ENCODE peak calls at places on chromosomes 2 and 18, in seven cellular contexts. E is ascending aorta; Q is B cell; W is D341Med; P is activated CD4-positive, alpha-beta T cell treated with anti-CD3 and anti-CD28 coated beads for 48 hours; S is mesendoderm; U is breast epithelium. I is an unnamed sample.

GRCh38 chr18:58937913-58938312 is 73.2 kb downstream of the ZNF532 start:
- DNase-seq in U (no peak), S (no peak), Q (no peak), E (no peak), W (no peak), P (no peak), I (no peak)

GRCh38 chr2:166173263-166173662 is 45.4 kb upstream of the SCN1A start:
- DNase-seq in E (no peak), U (no peak), W (no peak), P (no peak), S (no peak), Q (no peak), I (no peak)

GRCh38 chr2:157355618-157356017 is 30.0 kb upstream of the ERMN start:
- DNase-seq in W (no peak), Q (no peak), S (peak), U (no peak), E (no peak), P (no peak), I (no peak)

GRCh38 chr2:158809816-158810215 is 14.7 kb downstream of the DAPL1 start:
- DNase-seq in W (no peak), P (no peak), E (no peak), Q (no peak), U (no peak), S (no peak), I (no peak)

GRCh38 chr2:223513771-223514455 is 88.2 kb downstream of the SCG2 start:
- DNase-seq in Q (no peak), W (peak), U (no peak), P (no peak), E (no peak), S (no peak), I (no peak)

GRCh38 chr2:12059616-12060441 is 313.4 kb downstream of the LPIN1 start:
- DNase-seq in S (no peak), W (no peak), P (no peak), U (no peak), Q (no peak), E (no peak), I (no peak)

GRCh38 chr2:221958224-221958623 is 340.6 kb downstream of the PAX3 start:
- DNase-seq in E (no peak), Q (no peak), W (no peak), P (no peak), U (no peak), S (peak), I (no peak)

GRCh38 chr2:102315850-102316370 is 4.5 kb downstream of the IL1RL1 start:
- DNase-seq in W (no peak), S (no peak), U (no peak), E (no peak), P (no peak), Q (no peak), I (no peak)

GRCh38 chr2:60597346-60597745 is 43.9 kb upstream of the BCL11A start:
- DNase-seq in Q (no peak), S (peak), P (no peak), E (no peak), U (no peak), W (no peak), I (no peak)

GRCh38 chr2:110101280-110101844 is 14.3 kb downstream of the MALL start:
- DNase-seq in E (peak), W (no peak), Q (no peak), P (peak), U (peak), S (peak), I (no peak)

GRCh38 chr18:9289698-9290097 is 44.9 kb upstream of the TWSG1 start:
- DNase-seq in Q (no peak), E (no peak), U (no peak), S (no peak), W (no peak), P (no peak), I (no peak)

GRCh38 chr18:1663879-1664705 is 759.4 kb downstream of the ADCYAP1 start:
- DNase-seq in P (peak), S (peak), E (no peak), Q (no peak), U (no peak), W (peak), I (no peak)

GRCh38 chr2:11279398-11279797 is 65.0 kb downstream of the ROCK2 start:
- DNase-seq in Q (no peak), W (no peak), P (no peak), S (no peak), U (no peak), E (no peak), I (no peak)

GRCh38 chr2:227826019-227826521 is 12.4 kb downstream of the CCL20 start:
- DNase-seq in U (peak), P (no peak), E (no peak), W (no peak), S (no peak), Q (no peak), I (no peak)

GRCh38 chr2:133365117-133365516 is 203.1 kb downstream of the NCKAP5 start:
- DNase-seq in E (no peak), P (no peak), Q (no peak), S (no peak), W (no peak), U (no peak), I (no peak)

GRCh38 chr2:237726401-237726830 is 72.2 kb upstream of the RBM44 start:
- DNase-seq in U (peak), Q (no peak), P (no peak), W (peak), E (no peak), S (no peak), I (no peak)

GRCh38 chr2:219041252-219041651 is at the start of gene CFAP65:
- DNase-seq in P (peak), U (no peak), W (peak), S (peak), Q (no peak), E (no peak), I (no peak)

GRCh38 chr18:79393181-79393598 is 2.5 kb upstream of the NFATC1 start:
- DNase-seq in W (no peak), P (no peak), S (no peak), Q (peak), U (no peak), E (no peak), I (no peak)

GRCh38 chr18:47204908-47205522 is 28.9 kb upstream of the IER3IP1 start:
- DNase-seq in P (peak), Q (peak), E (no peak), W (peak), S (peak), U (no peak), I (no peak)

GRCh38 chr2:183592271-183592670 is 468.0 kb downstream of the NUP35 start:
- DNase-seq in E (no peak), W (no peak), P (no peak), U (no peak), Q (no peak), S (no peak), I (no peak)

GRCh38 chr18:36304723-36305122 is 7.2 kb downstream of the FHOD3 start:
- DNase-seq in S (no peak), U (no peak), W (no peak), E (no peak), P (no peak), Q (no peak), I (no peak)

GRCh38 chr2:37618326-37618725 is 53.1 kb downstream of the CDC42EP3 start:
- DNase-seq in Q (no peak), U (no peak), P (no peak), S (no peak), E (no peak), W (no peak), I (no peak)

GRCh38 chr2:46298522-46299351 is 1.5 kb downstream of the EPAS1 start:
- DNase-seq in P (peak), S (peak), E (no peak), U (peak), W (peak), Q (peak), I (no peak)

GRCh38 chr18:74407888-74408287 is 49.2 kb downstream of the DIPK1C start:
- DNase-seq in P (no peak), S (no peak), U (no peak), Q (no peak), W (no peak), E (no peak), I (no peak)

GRCh38 chr18:49647496-49648168 is 85.8 kb downstream of the LIPG start:
- DNase-seq in W (no peak), U (no peak), S (no peak), P (no peak), Q (no peak), E (no peak), I (no peak)

GRCh38 chr18:78192044-78192443 is 787.6 kb upstream of the SALL3 start:
- DNase-seq in P (no peak), W (no peak), U (no peak), Q (no peak), S (peak), E (no peak), I (no peak)

GRCh38 chr2:241074901-241075540 is 27.1 kb downstream of the MTERF4 start:
- DNase-seq in U (no peak), P (no peak), E (no peak), W (no peak), S (no peak), Q (no peak), I (no peak)

GRCh38 chr2:25055521-25055920 is 13.6 kb downstream of the EFR3B start:
- DNase-seq in Q (no peak), P (no peak), E (no peak), W (no peak), S (no peak), U (no peak), I (no peak)

GRCh38 chr2:15798716-15799431 is 141.5 kb upstream of the MYCN start:
- DNase-seq in P (no peak), Q (no peak), S (no peak), U (no peak), W (no peak), E (no peak), I (no peak)

GRCh38 chr2:190653231-190653630 is 4.3 kb downstream of the NAB1 start:
- DNase-seq in P (no peak), U (no peak), Q (no peak), E (no peak), S (no peak), W (no peak), I (no peak)

GRCh38 chr2:86274265-86274917 is 63.0 kb downstream of the REEP1 start:
- DNase-seq in S (no peak), Q (no peak), E (no peak), W (no peak), U (no peak), P (no peak), I (no peak)

GRCh38 chr2:189427872-189428271 is 13.4 kb upstream of the WDR75 start:
- DNase-seq in S (no peak), W (no peak), P (no peak), U (no peak), E (no peak), Q (no peak), I (no peak)

GRCh38 chr2:98568161-98568956 is 40.0 kb downstream of the COA5 start:
- DNase-seq in E (no peak), P (no peak), W (no peak), Q (no peak), U (no peak), S (no peak), I (no peak)

GRCh38 chr18:46536215-46536874 is 120.7 kb downstream of the LOXHD1 start:
- DNase-seq in P (no peak), S (peak), Q (no peak), E (no peak), U (no peak), W (no peak), I (no peak)

GRCh38 chr2:21972580-21972979 is 848.8 kb downstream of the TDRD15 start:
- DNase-seq in W (no peak), U (no peak), Q (no peak), E (no peak), P (no peak), S (peak), I (no peak)

GRCh38 chr18:77063256-77063655 is 69.3 kb downstream of the MBP start:
- DNase-seq in W (no peak), E (no peak), Q (peak), U (no peak), P (peak), S (no peak), I (no peak)

GRCh38 chr2:96531872-96532505 is 4.6 kb upstream of the ARID5A start:
- DNase-seq in W (peak), S (peak), U (peak), E (peak), P (peak), Q (peak), I (no peak)

GRCh38 chr18:24987933-24988840 is 363.8 kb downstream of the ZNF521 start:
- DNase-seq in W (no peak), U (peak), P (no peak), S (no peak), Q (no peak), E (no peak), I (no peak)